ENCODE peak calls at places on chromosomes 16 and 17, in nine cellular contexts. F is mammary epithelial cell; Z is effector memory CD4-positive, alpha-beta T cell; W is kidney; A is lower lobe of right lung; Q is CD8-positive, alpha-beta T cell; R is pancreas; S is heart right ventricle; P is Caco-2. U is an unnamed sample. For H3K4me1, the result is how much of the 10 kb centered on the place peaks cover.

GRCh38 chr16:30185683-30186421 is 2.5 kb downstream of the CORO1A start:
- DNase-seq in R (peak), Q (peak), P (no peak), Z (peak), A (peak), S (peak), W (peak), F (no peak), U (no peak)

GRCh38 chr16:681746-682427 is 1.7 kb downstream of the STUB1 start:
- DNase-seq in Z (no peak), S (no peak), A (no peak), P (no peak), W (no peak), F (no peak), Q (no peak), R (peak), U (no peak)

GRCh38 chr16:57042157-57043111 is 49.9 kb upstream of the CPNE2 start:
- DNase-seq in P (no peak), F (peak), A (no peak), Z (peak), S (no peak), W (no peak), Q (peak), R (no peak), U (no peak)

GRCh38 chr17:50604470-50604869 is 30.2 kb upstream of the ABCC3 start:
- DNase-seq in R (no peak), Z (no peak), P (no peak), F (no peak), A (peak), S (peak), Q (no peak), W (peak), U (peak)

GRCh38 chr16:48462146-48462740 is 77.0 kb upstream of the SIAH1 start:
- DNase-seq in A (no peak), F (peak), Z (no peak), P (no peak), R (no peak), Q (no peak), W (no peak), S (no peak), U (no peak)

GRCh38 chr16:29962344-29962994 is 590 bp downstream of the TMEM219 start:
- DNase-seq in F (peak), P (no peak), S (peak), W (no peak), Z (no peak), R (no peak), Q (no peak), A (no peak), U (peak)

GRCh38 chr17:69763503-69763902 is 311.5 kb upstream of the KCNJ16 start:
- DNase-seq in P (no peak), W (no peak), Z (no peak), F (peak), R (no peak), S (no peak), A (no peak), Q (no peak), U (no peak)

GRCh38 chr16:57153841-57154240 is 32.0 kb downstream of the PSME3IP1 start:
- DNase-seq in P (no peak), A (no peak), R (no peak), Q (no peak), S (no peak), F (no peak), Z (no peak), W (no peak), U (no peak)

GRCh38 chr17:82963104-82963950 is 116.1 kb upstream of the METRNL start:
- DNase-seq in P (peak), A (peak), F (peak), R (peak), Z (no peak), W (peak), Q (peak), S (peak), U (peak)

GRCh38 chr16:56916571-56917403 is 15.2 kb upstream of the HERPUD1 start:
- DNase-seq in A (no peak), F (no peak), W (no peak), P (no peak), R (no peak), S (no peak), Z (no peak), Q (no peak), U (no peak)

GRCh38 chr17:71527311-71527710 is 593.5 kb upstream of the SOX9 start:
- DNase-seq in P (no peak), R (no peak), W (no peak), F (peak), A (no peak), Z (no peak), S (no peak), Q (no peak), U (no peak)

GRCh38 chr17:61455754-61456681 is 3.8 kb downstream of the TBX4 start:
- DNase-seq in Z (no peak), R (peak), F (no peak), P (no peak), Q (no peak), S (no peak), W (no peak), A (no peak), U (no peak)

GRCh38 chr17:54968954-54969400 is 412 bp downstream of the STXBP4 start:
- DNase-seq in R (no peak), Z (no peak), F (no peak), P (no peak), Q (peak), S (peak), W (no peak), A (no peak), U (no peak)

GRCh38 chr16:85557083-85557975 is 55.8 kb upstream of the GSE1 start:
- DNase-seq in Q (peak), A (no peak), P (peak), Z (peak), W (peak), S (no peak), F (peak), R (peak), U (peak)

GRCh38 chr17:77619326-77619725 is 339.2 kb upstream of the TNRC6C start:
- DNase-seq in W (no peak), F (no peak), Z (no peak), R (no peak), S (no peak), P (no peak), Q (no peak), A (no peak), U (no peak)

GRCh38 chr17:7856081-7856791 is 1.1 kb downstream of the NAA38 start:
- DNase-seq in Z (no peak), Q (peak), F (no peak), W (peak), R (peak), A (peak), P (no peak), S (peak), U (peak)

GRCh38 chr17:35341465-35341992 is 31.9 kb downstream of the SLFN11 start:
- DNase-seq in A (no peak), R (no peak), F (no peak), S (peak), Z (no peak), W (no peak), P (no peak), Q (no peak), U (no peak)

GRCh38 chr17:49342575-49342936 is 19.5 kb downstream of the ZNF652 start:
- DNase-seq in Q (no peak), R (no peak), S (no peak), F (no peak), W (no peak), P (no peak), Z (no peak), A (no peak), U (no peak)

GRCh38 chr17:76446449-76447231 is 6.3 kb downstream of the UBE2O start:
- DNase-seq in S (no peak), F (peak), Z (no peak), W (no peak), R (no peak), A (no peak), P (peak), Q (no peak), U (no peak)

GRCh38 chr17:29237476-29238132 is 9.1 kb upstream of the CRYBA1 start:
- DNase-seq in R (no peak), P (peak), F (peak), Z (no peak), A (no peak), Q (no peak), S (no peak), W (no peak), U (no peak)

GRCh38 chr16:88936008-88936912 is 40.7 kb downstream of the CBFA2T3 start:
- DNase-seq in P (peak), S (peak), Z (no peak), R (peak), W (no peak), A (peak), F (no peak), Q (no peak), U (peak)

GRCh38 chr17:80068301-80069160 is 32.1 kb downstream of the CCDC40 start:
- DNase-seq in S (peak), P (peak), Z (no peak), R (no peak), F (peak), A (no peak), Q (no peak), W (peak), U (peak)

GRCh38 chr16:3800019-3800418 is 80.5 kb downstream of the CREBBP start:
- DNase-seq in W (no peak), P (no peak), R (no peak), Q (no peak), A (no peak), S (no peak), F (no peak), Z (no peak), U (no peak)

GRCh38 chr16:56980792-56981724 is 8.3 kb upstream of the NLRC5 start:
- DNase-seq in P (no peak), W (no peak), S (no peak), Z (no peak), F (no peak), Q (no peak), R (no peak), A (no peak), U (no peak)

GRCh38 chr16:85733155-85733838 is 17.6 kb downstream of the C16orf74 start:
- DNase-seq in F (no peak), Q (no peak), R (no peak), S (no peak), A (no peak), P (no peak), Z (no peak), W (no peak), U (no peak)

GRCh38 chr17:28187931-28188330 is 131.1 kb upstream of the TMEM97 start:
- DNase-seq in P (no peak), R (no peak), Z (no peak), S (no peak), W (no peak), F (no peak), A (no peak), Q (no peak), U (peak)

GRCh38 chr16:89070590-89070989 is 23.1 kb upstream of the ACSF3 start:
- DNase-seq in P (no peak), W (no peak), R (peak), Q (no peak), S (no peak), F (no peak), Z (no peak), A (no peak), U (no peak)

GRCh38 chr17:78771758-78772382 is 10.2 kb downstream of the CYTH1 start:
- DNase-seq in P (no peak), W (no peak), R (no peak), S (no peak), Z (no peak), Q (no peak), F (peak), A (no peak), U (no peak)

GRCh38 chr17:34408439-34408838 is 45.4 kb upstream of the CCL1 start:
- DNase-seq in Z (no peak), R (no peak), S (no peak), W (no peak), A (no peak), F (no peak), P (no peak), Q (no peak), U (no peak)

GRCh38 chr16:11280616-11281522 is at the start of gene PRM1:
- DNase-seq in F (no peak), Q (no peak), P (no peak), W (peak), A (no peak), S (no peak), R (no peak), Z (no peak), U (no peak)

GRCh38 chr17:75976175-75976848 is 2.7 kb downstream of the ACOX1 start:
- DNase-seq in Z (no peak), A (no peak), Q (no peak), W (no peak), R (no peak), S (no peak), F (no peak), P (no peak), U (no peak)

GRCh38 chr16:1689853-1690252 is 11.8 kb downstream of the JPT2 start:
- DNase-seq in A (no peak), F (no peak), S (no peak), R (no peak), Z (no peak), Q (no peak), P (peak), W (peak), U (no peak)

GRCh38 chr16:1691276-1691675 is 13.2 kb downstream of the JPT2 start:
- DNase-seq in S (no peak), P (no peak), F (peak), Q (no peak), W (no peak), R (no peak), Z (no peak), A (no peak), U (no peak)

GRCh38 chr16:1690810-1691209 is 12.7 kb downstream of the JPT2 start:
- DNase-seq in Z (no peak), P (no peak), R (no peak), W (no peak), Q (no peak), F (no peak), S (no peak), A (no peak), U (no peak)

GRCh38 chr16:1688807-1689560 is 10.9 kb downstream of the JPT2 start:
- DNase-seq in S (peak), A (peak), F (peak), W (peak), P (peak), Q (no peak), R (no peak), Z (no peak), U (no peak)

GRCh38 chr16:1691956-1692355 is 13.9 kb downstream of the JPT2 start:
- DNase-seq in Z (no peak), S (no peak), F (peak), R (no peak), A (no peak), Q (no peak), W (peak), P (no peak), U (no peak)
- H3K4me1 ChIP-seq in Z (under half), S (under half), F (half or more), R (under half), A (under half), Q (under half), W (under half), P (under half), U (under half)

GRCh38 chr16:22012241-22012640 is 4.3 kb downstream of the MOSMO start:
- DNase-seq in S (no peak), W (no peak), Z (no peak), A (no peak), F (no peak), Q (no peak), P (no peak), R (no peak), U (no peak)
- H3K4me1 ChIP-seq in S (under half), W (under half), Z (under half), A (under half), F (under half), Q (under half), P (under half), R (under half), U (under half)

GRCh38 chr16:73054131-73054496 is 6.2 kb upstream of the ZFHX3 start:
- DNase-seq in P (no peak), Z (no peak), W (no peak), S (no peak), A (no peak), R (no peak), F (no peak), Q (no peak), U (no peak)

GRCh38 chr16:73052441-73053030 is 4.6 kb upstream of the ZFHX3 start:
- DNase-seq in A (no peak), F (no peak), W (no peak), Q (no peak), P (no peak), Z (no peak), S (no peak), R (no peak), U (no peak)

GRCh38 chr16:73054732-73055481 is 7.0 kb upstream of the ZFHX3 start:
- DNase-seq in W (no peak), P (peak), S (no peak), Z (no peak), F (peak), R (no peak), A (no peak), Q (no peak), U (no peak)

GRCh38 chr16:73053038-73053378 is 5.1 kb upstream of the ZFHX3 start:
- DNase-seq in R (no peak), Z (no peak), F (no peak), S (no peak), A (no peak), W (no peak), Q (no peak), P (no peak), U (no peak)

GRCh38 chr16:73053379-73054130 is 5.6 kb upstream of the ZFHX3 start:
- DNase-seq in S (no peak), Z (no peak), R (no peak), A (no peak), P (no peak), F (peak), W (peak), Q (no peak), U (no peak)
- H3K4me1 ChIP-seq in S (under half), Z (under half), R (half or more), A (half or more), P (half or more), F (under half), W (under half), Q (under half), U (under half)

DNA sequence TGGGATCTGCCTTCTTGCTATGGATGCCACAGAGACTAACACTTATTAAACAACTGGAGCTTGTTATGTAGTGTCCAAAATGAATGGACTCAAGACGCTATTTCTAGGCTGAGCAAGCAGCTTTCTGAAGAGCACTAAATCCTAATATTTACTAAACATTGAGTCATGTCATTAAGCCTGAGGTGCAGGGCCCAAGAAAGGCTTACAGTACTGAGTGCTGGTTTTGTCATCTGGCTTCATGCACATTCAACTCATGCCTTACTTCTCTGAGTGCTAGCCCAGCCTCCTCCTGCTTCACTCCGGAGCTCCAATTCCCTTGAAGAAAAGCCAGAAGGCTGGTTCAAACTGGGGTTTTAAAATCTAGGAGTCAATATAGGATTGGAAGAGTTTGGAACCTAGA is 363.3 kb upstream of the CDH5 start:
- DNase-seq in R (no peak), P (no peak), A (no peak), W (no peak), Q (no peak), S (no peak), F (no peak), Z (no peak), U (no peak)
- H3K4me1 ChIP-seq in R (under half), P (under half), A (under half), W (under half), Q (under half), S (under half), F (under half), Z (under half), U (under half)

GRCh38 chr17:57899822-57900221 is 50.0 kb upstream of the MRPS23 start:
- DNase-seq in P (no peak), Z (no peak), R (no peak), S (no peak), Q (no peak), A (peak), W (no peak), F (no peak), U (no peak)

GRCh38 chr17:57902117-57902799 is 52.4 kb upstream of the MRPS23 start:
- DNase-seq in S (no peak), P (no peak), Z (no peak), W (no peak), A (peak), Q (no peak), F (no peak), R (no peak), U (no peak)

GRCh38 chr17:57900991-57901743 is 51.3 kb upstream of the MRPS23 start:
- DNase-seq in F (peak), P (peak), Z (no peak), A (peak), R (no peak), S (no peak), W (no peak), Q (no peak), U (no peak)

GRCh38 chr17:57898487-57899311 is 48.9 kb upstream of the MRPS23 start:
- DNase-seq in P (peak), R (no peak), S (peak), Z (no peak), Q (no peak), W (peak), F (no peak), A (peak), U (peak)

GRCh38 chr17:57899391-57899790 is 49.5 kb upstream of the MRPS23 start:
- DNase-seq in P (no peak), A (peak), Z (no peak), R (no peak), F (no peak), W (no peak), S (no peak), Q (no peak), U (no peak)
- H3K4me1 ChIP-seq in P (half or more), A (half or more), Z (under half), R (half or more), F (half or more), W (half or more), S (under half), Q (under half), U (under half)

GRCh38 chr16:14304891-14305459 is 233.9 kb downstream of the MRTFB start:
- DNase-seq in P (no peak), F (no peak), Z (no peak), Q (no peak), A (no peak), R (peak), W (no peak), S (no peak), U (no peak)
- H3K4me1 ChIP-seq in P (under half), F (under half), Z (under half), Q (under half), A (under half), R (under half), W (under half), S (under half), U (under half)